ENCODE peak calls at places on chromosomes 13 and 19, in six cellular contexts. L is small intestine, F is upper lobe of right lung, U is IMR-90, T is NCI-H2081, J is heart right ventricle. G is an unnamed sample.

GRCh38 chr13:20127563-20128458 is 33.0 kb downstream of the GJA3 start:
- DNase-seq in L (peak; percentile 32), F (peak; percentile 88), U (peak; percentile 16), T (peak; percentile 30), J (peak; percentile 69), G (no peak)

GRCh38 chr19:32333227-32333626 is 12.2 kb upstream of the ZNF507 start:
- DNase-seq in L (no peak), F (no peak), U (no peak), T (no peak), J (no peak), G (no peak)

GRCh38 chr19:18284710-18285430 is 3.4 kb upstream of the JUND start:
- DNase-seq in L (peak; percentile 73), F (no peak), U (no peak), T (no peak), J (no peak), G (no peak)

GRCh38 chr13:33817513-33817842 is 471 bp upstream of the RFC3 start:
- DNase-seq in L (no peak), F (no peak), U (peak; percentile 2), T (no peak), J (no peak), G (no peak)

GRCh38 chr13:112837371-112838037 is 131.5 kb upstream of the MCF2L start:
- DNase-seq in L (no peak), F (no peak), U (no peak), T (no peak), J (peak; percentile 23), G (no peak)

GRCh38 chr13:54016548-54016947 is 987.9 kb downstream of the OLFM4 start:
- DNase-seq in L (no peak), F (no peak), U (no peak), T (no peak), J (no peak), G (no peak)

GRCh38 chr13:57424379-57424778 is 207.2 kb upstream of the PCDH17 start:
- DNase-seq in L (no peak), F (no peak), U (no peak), T (no peak), J (no peak), G (no peak)

GRCh38 chr13:58144616-58145015 is 513.1 kb downstream of the PCDH17 start:
- DNase-seq in L (no peak), F (no peak), U (no peak), T (no peak), J (no peak), G (no peak)

GRCh38 chr13:30895773-30896172 is 10.3 kb upstream of the MEDAG start:
- DNase-seq in L (no peak), F (no peak), U (peak; percentile 92), T (no peak), J (no peak), G (no peak)

GRCh38 chr13:112714772-112715569 is 25.1 kb downstream of the ATP11A start:
- DNase-seq in L (peak; percentile 31), F (peak; percentile 54), U (no peak), T (no peak), J (no peak), G (no peak)

GRCh38 chr13:101452519-101453485 is at the start of gene ITGBL1:
- DNase-seq in L (peak; percentile 2), F (no peak), U (peak; percentile 25), T (no peak), J (no peak), G (no peak)

GRCh38 chr19:5850743-5851293 is 431 bp downstream of the FUT3 start:
- DNase-seq in L (peak; percentile 62), F (peak; percentile 87), U (peak; percentile 53), T (no peak), J (no peak), G (peak; percentile 36)